ENCODE peak calls at places on chromosomes 13 and 19, in four cellular contexts. One of them, this sample, is unnamed.

GRCh38 chr19:5530701-5531100 is 37.1 kb downstream of the TINCR start:
- DNase-seq in cardiac fibroblast: no peak
- DNase-seq in fibroblast of mammary gland: no peak
- DNase-seq in cardiac muscle cell: no peak
- DNase-seq in this sample: no peak

GRCh38 chr13:59677966-59678814 is 485.5 kb downstream of the DIAPH3 start:
- DNase-seq in cardiac fibroblast: peak; percentile 82
- DNase-seq in fibroblast of mammary gland: peak; percentile 67
- DNase-seq in cardiac muscle cell: peak; percentile 64
- DNase-seq in this sample: peak; percentile 18

GRCh38 chr13:99505814-99506269 is 4.6 kb downstream of the TM9SF2 start:
- DNase-seq in cardiac fibroblast: peak; percentile 24
- DNase-seq in fibroblast of mammary gland: peak; percentile 45
- DNase-seq in cardiac muscle cell: no peak
- DNase-seq in this sample: no peak

GRCh38 chr19:10769533-10770491 is 51.9 kb downstream of the DNM2 start:
- DNase-seq in cardiac fibroblast: peak; percentile 52
- DNase-seq in fibroblast of mammary gland: peak; percentile 60
- DNase-seq in cardiac muscle cell: peak; percentile 91
- DNase-seq in this sample: no peak

GRCh38 chr13:97629601-97630272 is 195.8 kb downstream of the RAP2A start:
- DNase-seq in cardiac fibroblast: no peak
- DNase-seq in fibroblast of mammary gland: no peak
- DNase-seq in cardiac muscle cell: no peak
- DNase-seq in this sample: no peak

GRCh38 chr19:49231804-49232203 is 74.2 kb downstream of the TRPM4 start:
- DNase-seq in cardiac fibroblast: no peak
- DNase-seq in fibroblast of mammary gland: no peak
- DNase-seq in cardiac muscle cell: no peak
- DNase-seq in this sample: no peak

GRCh38 chr13:44155422-44156293 is 218.0 kb upstream of the SERP2 start:
- DNase-seq in cardiac fibroblast: peak; percentile 72
- DNase-seq in fibroblast of mammary gland: peak; percentile 51
- DNase-seq in cardiac muscle cell: peak; percentile 87
- DNase-seq in this sample: no peak

GRCh38 chr13:99610702-99611289 is 109.5 kb downstream of the TM9SF2 start:
- DNase-seq in cardiac fibroblast: no peak
- DNase-seq in fibroblast of mammary gland: no peak
- DNase-seq in cardiac muscle cell: no peak
- DNase-seq in this sample: no peak

GRCh38 chr19:35029737-35030256 is 473 bp upstream of the SCN1B start:
- DNase-seq in cardiac fibroblast: no peak
- DNase-seq in fibroblast of mammary gland: no peak
- DNase-seq in cardiac muscle cell: no peak
- DNase-seq in this sample: no peak

GRCh38 chr13:113428469-113428865 is 24.8 kb downstream of the ADPRHL1 start:
- DNase-seq in cardiac fibroblast: no peak
- DNase-seq in fibroblast of mammary gland: no peak
- DNase-seq in cardiac muscle cell: no peak
- DNase-seq in this sample: no peak

GRCh38 chr13:42580644-42581043 is 6.7 kb downstream of the TNFSF11 start:
- DNase-seq in cardiac fibroblast: no peak
- DNase-seq in fibroblast of mammary gland: no peak
- DNase-seq in cardiac muscle cell: no peak
- DNase-seq in this sample: no peak

GRCh38 chr19:23999821-24000610 is 85.3 kb downstream of the ZNF726 start:
- DNase-seq in cardiac fibroblast: no peak
- DNase-seq in fibroblast of mammary gland: no peak
- DNase-seq in cardiac muscle cell: no peak
- DNase-seq in this sample: no peak

GRCh38 chr13:73945871-73946270 is 188.3 kb downstream of the KLF12 start:
- DNase-seq in cardiac fibroblast: peak; percentile 21
- DNase-seq in fibroblast of mammary gland: peak; percentile 25
- DNase-seq in cardiac muscle cell: peak; percentile 4
- DNase-seq in this sample: no peak

GRCh38 chr13:37534181-37534580 is 64.4 kb downstream of the POSTN start:
- DNase-seq in cardiac fibroblast: no peak
- DNase-seq in fibroblast of mammary gland: peak; percentile 95
- DNase-seq in cardiac muscle cell: no peak
- DNase-seq in this sample: no peak

GRCh38 chr13:100957741-100958140 is 283.1 kb upstream of the TMTC4 start:
- DNase-seq in cardiac fibroblast: no peak
- DNase-seq in fibroblast of mammary gland: no peak
- DNase-seq in cardiac muscle cell: no peak
- DNase-seq in this sample: no peak

GRCh38 chr13:47890146-47890814 is 110.8 kb downstream of the SUCLA2 start:
- DNase-seq in cardiac fibroblast: peak; percentile 22
- DNase-seq in fibroblast of mammary gland: no peak
- DNase-seq in cardiac muscle cell: no peak
- DNase-seq in this sample: no peak

GRCh38 chr19:28883241-28883693 is 329.7 kb downstream of the UQCRFS1 start:
- DNase-seq in cardiac fibroblast: peak; percentile 64
- DNase-seq in fibroblast of mammary gland: peak; percentile 22
- DNase-seq in cardiac muscle cell: peak; percentile 74
- DNase-seq in this sample: no peak

GRCh38 chr13:44249439-44249838 is 124.2 kb upstream of the SERP2 start:
- DNase-seq in cardiac fibroblast: peak; percentile 86
- DNase-seq in fibroblast of mammary gland: peak; percentile 85
- DNase-seq in cardiac muscle cell: no peak
- DNase-seq in this sample: no peak

GRCh38 chr13:33172911-33173310 is 112.6 kb downstream of the STARD13 start:
- DNase-seq in cardiac fibroblast: no peak
- DNase-seq in fibroblast of mammary gland: peak; percentile 23
- DNase-seq in cardiac muscle cell: no peak
- DNase-seq in this sample: no peak

GRCh38 chr13:33174491-33174890 is 111.1 kb downstream of the STARD13 start:
- DNase-seq in cardiac fibroblast: no peak
- DNase-seq in fibroblast of mammary gland: no peak
- DNase-seq in cardiac muscle cell: no peak
- DNase-seq in this sample: no peak

GRCh38 chr13:33169273-33169980 is 116.1 kb downstream of the STARD13 start:
- DNase-seq in cardiac fibroblast: peak; percentile 73
- DNase-seq in fibroblast of mammary gland: peak; percentile 90
- DNase-seq in cardiac muscle cell: no peak
- DNase-seq in this sample: no peak

GRCh38 chr13:33174980-33175379 is 110.6 kb downstream of the STARD13 start:
- DNase-seq in cardiac fibroblast: peak; percentile 48
- DNase-seq in fibroblast of mammary gland: peak; percentile 67
- DNase-seq in cardiac muscle cell: no peak
- DNase-seq in this sample: no peak

GRCh38 chr13:33172400-33172799 is 113.2 kb downstream of the STARD13 start:
- DNase-seq in cardiac fibroblast: no peak
- DNase-seq in fibroblast of mammary gland: peak; percentile 74
- DNase-seq in cardiac muscle cell: no peak
- DNase-seq in this sample: no peak
- TF ChIP-seq CTCF in cardiac fibroblast: no peak
- TF ChIP-seq CTCF in fibroblast of mammary gland: no peak
- TF ChIP-seq CTCF in cardiac muscle cell: no peak
- TF ChIP-seq CTCF in this sample: no peak

DNA sequence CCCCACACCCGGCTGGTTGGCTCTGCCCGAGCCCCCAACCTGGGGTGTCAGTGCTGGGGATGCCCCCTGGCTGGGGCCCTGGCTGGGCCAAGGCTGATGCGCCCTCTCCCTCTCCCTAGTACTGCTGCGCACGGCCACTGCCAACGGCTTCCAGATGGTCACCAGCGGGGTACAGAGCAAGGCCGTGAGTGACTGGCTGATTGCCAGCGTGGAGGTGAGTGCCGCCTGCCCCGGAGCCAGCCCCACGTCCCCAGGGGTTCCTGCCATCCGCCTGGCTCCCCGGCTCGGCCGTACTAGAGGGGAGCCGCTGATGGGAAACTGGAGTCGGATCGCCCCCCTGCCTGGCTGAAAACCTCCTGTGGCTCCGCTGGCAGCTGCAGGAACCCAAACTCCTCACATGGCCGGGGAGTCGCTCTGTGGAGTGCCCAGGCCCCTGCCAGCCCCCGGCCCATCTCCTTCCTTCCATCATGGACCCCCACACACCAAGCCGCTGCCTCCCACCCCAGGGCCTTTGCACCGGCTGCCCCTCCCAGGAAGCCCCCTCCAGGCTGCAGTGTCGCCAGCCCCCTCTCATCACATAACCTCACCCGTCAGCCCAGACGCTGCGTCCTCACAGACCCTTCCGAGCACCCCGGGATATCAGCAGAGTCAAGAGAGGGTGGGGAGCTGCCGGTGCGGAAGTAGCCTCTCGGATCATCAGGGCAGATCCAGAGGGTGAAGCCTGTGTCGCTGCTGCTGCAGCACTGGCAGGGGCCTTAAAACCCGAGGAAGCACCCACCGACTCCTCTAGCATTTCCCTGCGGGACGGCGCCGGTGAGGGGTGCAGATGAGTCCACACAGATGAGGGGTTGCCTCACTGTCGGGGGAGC is 10.6 kb downstream of the NCLN start:
- DNase-seq in cardiac fibroblast: no peak
- DNase-seq in fibroblast of mammary gland: no peak
- DNase-seq in cardiac muscle cell: no peak
- DNase-seq in this sample: no peak
- TF ChIP-seq CTCF in cardiac fibroblast: no peak
- TF ChIP-seq CTCF in fibroblast of mammary gland: no peak
- TF ChIP-seq CTCF in cardiac muscle cell: no peak
- TF ChIP-seq CTCF in this sample: no peak

GRCh38 chr19:45742969-45743368 is 9.7 kb downstream of the MEIOSIN start:
- DNase-seq in cardiac fibroblast: no peak
- DNase-seq in fibroblast of mammary gland: no peak
- DNase-seq in cardiac muscle cell: no peak
- DNase-seq in this sample: no peak
- TF ChIP-seq CTCF in cardiac fibroblast: no peak
- TF ChIP-seq CTCF in fibroblast of mammary gland: no peak
- TF ChIP-seq CTCF in cardiac muscle cell: no peak
- TF ChIP-seq CTCF in this sample: no peak

GRCh38 chr19:17329061-17329767 is 5.4 kb downstream of the ANO8 start:
- DNase-seq in cardiac fibroblast: no peak
- DNase-seq in fibroblast of mammary gland: no peak
- DNase-seq in cardiac muscle cell: no peak
- DNase-seq in this sample: no peak

GRCh38 chr19:17326595-17326966 is 8.1 kb downstream of the ANO8 start:
- DNase-seq in cardiac fibroblast: no peak
- DNase-seq in fibroblast of mammary gland: no peak
- DNase-seq in cardiac muscle cell: no peak
- DNase-seq in this sample: no peak

GRCh38 chr19:17327068-17327653 is 7.5 kb downstream of the ANO8 start:
- DNase-seq in cardiac fibroblast: no peak
- DNase-seq in fibroblast of mammary gland: no peak
- DNase-seq in cardiac muscle cell: no peak
- DNase-seq in this sample: no peak

GRCh38 chr19:17328517-17329060 is 6.1 kb downstream of the ANO8 start:
- DNase-seq in cardiac fibroblast: no peak
- DNase-seq in fibroblast of mammary gland: no peak
- DNase-seq in cardiac muscle cell: no peak
- DNase-seq in this sample: no peak

GRCh38 chr19:17327654-17328516 is 6.8 kb downstream of the ANO8 start:
- DNase-seq in cardiac fibroblast: peak; percentile 68
- DNase-seq in fibroblast of mammary gland: no peak
- DNase-seq in cardiac muscle cell: peak; percentile 89
- DNase-seq in this sample: no peak
- TF ChIP-seq CTCF in cardiac fibroblast: no peak
- TF ChIP-seq CTCF in fibroblast of mammary gland: no peak
- TF ChIP-seq CTCF in cardiac muscle cell: peak; percentile 64
- TF ChIP-seq CTCF in this sample: no peak

GRCh38 chr19:2051771-2052704 is 994 bp upstream of the MKNK2 start:
- DNase-seq in cardiac fibroblast: peak; percentile 81
- DNase-seq in fibroblast of mammary gland: no peak
- DNase-seq in cardiac muscle cell: no peak
- DNase-seq in this sample: peak; percentile 81
- TF ChIP-seq CTCF in cardiac fibroblast: no peak
- TF ChIP-seq CTCF in fibroblast of mammary gland: no peak
- TF ChIP-seq CTCF in cardiac muscle cell: no peak
- TF ChIP-seq CTCF in this sample: peak; percentile 15

GRCh38 chr19:13102416-13102665 is 317 bp downstream of the LYL1 start:
- DNase-seq in cardiac fibroblast: no peak
- DNase-seq in fibroblast of mammary gland: peak; percentile 51
- DNase-seq in cardiac muscle cell: no peak
- DNase-seq in this sample: no peak

GRCh38 chr19:13101590-13102415 is 855 bp downstream of the LYL1 start:
- DNase-seq in cardiac fibroblast: no peak
- DNase-seq in fibroblast of mammary gland: no peak
- DNase-seq in cardiac muscle cell: no peak
- DNase-seq in this sample: no peak

GRCh38 chr19:13100031-13100588 is 2.5 kb downstream of the LYL1 start:
- DNase-seq in cardiac fibroblast: no peak
- DNase-seq in fibroblast of mammary gland: peak; percentile 30
- DNase-seq in cardiac muscle cell: no peak
- DNase-seq in this sample: peak; percentile 85

GRCh38 chr19:13099073-13099999 is 3.3 kb downstream of the LYL1 start:
- DNase-seq in cardiac fibroblast: peak; percentile 62
- DNase-seq in fibroblast of mammary gland: peak; percentile 38
- DNase-seq in cardiac muscle cell: no peak
- DNase-seq in this sample: peak; percentile 79

DNA sequence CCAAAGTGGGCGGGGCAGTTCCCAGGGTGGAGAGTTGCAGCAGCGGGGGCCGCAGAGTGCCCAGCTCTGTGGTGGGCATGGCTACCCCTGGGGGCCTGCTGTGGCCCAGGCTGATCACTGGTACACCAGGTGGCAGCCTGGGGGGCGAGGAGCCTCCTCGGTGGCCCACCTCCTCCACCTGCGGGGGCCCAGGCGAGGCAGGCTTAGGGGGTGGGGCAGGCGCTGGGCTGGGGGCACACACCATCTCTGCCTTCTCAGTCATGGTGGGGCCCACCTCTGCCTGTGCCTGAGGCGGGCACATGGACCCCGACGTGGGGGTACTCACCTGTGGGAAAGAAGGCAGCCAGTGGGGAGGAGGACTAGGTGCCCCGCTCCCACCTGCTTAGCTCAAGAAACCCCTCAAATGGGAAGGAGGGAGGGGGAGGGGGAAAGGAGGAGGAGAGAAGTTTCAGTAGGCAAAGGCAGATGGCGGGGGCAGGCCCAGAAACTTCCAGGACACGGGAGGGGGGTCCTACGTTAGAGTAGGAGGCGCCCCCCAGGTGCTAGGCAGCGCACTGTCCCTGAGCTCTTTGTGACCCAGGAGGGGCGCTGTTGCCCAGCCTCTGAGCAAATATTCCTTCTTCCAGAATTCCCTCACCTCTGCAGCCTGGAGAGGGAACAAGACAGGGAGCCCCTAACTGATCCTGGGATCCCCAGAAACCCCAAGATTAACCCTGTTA is 1.6 kb downstream of the LYL1 start:
- DNase-seq in cardiac fibroblast: no peak
- DNase-seq in fibroblast of mammary gland: no peak
- DNase-seq in cardiac muscle cell: no peak
- DNase-seq in this sample: no peak
- TF ChIP-seq CTCF in cardiac fibroblast: peak; percentile 28
- TF ChIP-seq CTCF in fibroblast of mammary gland: peak; percentile 24
- TF ChIP-seq CTCF in cardiac muscle cell: peak; percentile 29
- TF ChIP-seq CTCF in this sample: peak; percentile 39

GRCh38 chr13:39887424-39887823 is 232.0 kb downstream of the COG6 start:
- DNase-seq in cardiac fibroblast: no peak
- DNase-seq in fibroblast of mammary gland: peak; percentile 44
- DNase-seq in cardiac muscle cell: no peak
- DNase-seq in this sample: no peak

GRCh38 chr13:39893808-39894207 is 238.3 kb downstream of the COG6 start:
- DNase-seq in cardiac fibroblast: peak; percentile 48
- DNase-seq in fibroblast of mammary gland: no peak
- DNase-seq in cardiac muscle cell: no peak
- DNase-seq in this sample: no peak

GRCh38 chr13:39892731-39893293 is 237.3 kb downstream of the COG6 start:
- DNase-seq in cardiac fibroblast: peak; percentile 96
- DNase-seq in fibroblast of mammary gland: peak; percentile 65
- DNase-seq in cardiac muscle cell: no peak
- DNase-seq in this sample: no peak

GRCh38 chr13:39888865-39889810 is 233.7 kb downstream of the COG6 start:
- DNase-seq in cardiac fibroblast: peak; percentile 71
- DNase-seq in fibroblast of mammary gland: peak; percentile 25
- DNase-seq in cardiac muscle cell: no peak
- DNase-seq in this sample: no peak

GRCh38 chr13:39890537-39890936 is 235.1 kb downstream of the COG6 start:
- DNase-seq in cardiac fibroblast: no peak
- DNase-seq in fibroblast of mammary gland: no peak
- DNase-seq in cardiac muscle cell: no peak
- DNase-seq in this sample: no peak
- TF ChIP-seq CTCF in cardiac fibroblast: no peak
- TF ChIP-seq CTCF in fibroblast of mammary gland: no peak
- TF ChIP-seq CTCF in cardiac muscle cell: no peak
- TF ChIP-seq CTCF in this sample: no peak

This sample was measured in GM06990.